ENCODE peak calls at places on chromosomes 1 and 21, in five cellular contexts. One of them, this sample, is unnamed.

GRCh38 chr1:179126338-179127060 is 44.6 kb downstream of the TOR3A start:
- DNase-seq in neuronal stem cell: no peak
- DNase-seq in IMR-90: no peak
- DNase-seq in H9: no peak
- DNase-seq in H1: no peak
- DNase-seq in this sample: no peak

GRCh38 chr1:92476071-92476607 is 10.6 kb downstream of the GFI1 start:
- DNase-seq in H1: peak
- DNase-seq in neuronal stem cell: no peak
- DNase-seq in IMR-90: no peak
- DNase-seq in H9: peak
- DNase-seq in this sample: no peak

GRCh38 chr1:241343956-241344355 is 13.0 kb downstream of the RGS7 start:
- DNase-seq in H1: no peak
- DNase-seq in neuronal stem cell: no peak
- DNase-seq in H9: no peak
- DNase-seq in IMR-90: no peak
- DNase-seq in this sample: no peak

GRCh38 chr1:71521655-71522264 is 440.9 kb upstream of the ZRANB2 start:
- DNase-seq in H9: no peak
- DNase-seq in neuronal stem cell: peak
- DNase-seq in IMR-90: peak
- DNase-seq in H1: no peak
- DNase-seq in this sample: peak

GRCh38 chr1:167288390-167289062 is 67.8 kb downstream of the POU2F1 start:
- DNase-seq in IMR-90: no peak
- DNase-seq in H1: no peak
- DNase-seq in neuronal stem cell: no peak
- DNase-seq in H9: no peak
- DNase-seq in this sample: no peak

GRCh38 chr1:216902669-216903388 is 179.6 kb upstream of the ESRRG start:
- DNase-seq in IMR-90: peak
- DNase-seq in neuronal stem cell: no peak
- DNase-seq in H9: no peak
- DNase-seq in H1: no peak
- DNase-seq in this sample: peak

GRCh38 chr1:93960641-93961147 is 51.5 kb upstream of the GCLM start:
- DNase-seq in H1: no peak
- DNase-seq in neuronal stem cell: no peak
- DNase-seq in IMR-90: peak
- DNase-seq in H9: no peak
- DNase-seq in this sample: no peak

GRCh38 chr1:240790851-240791250 is 178.9 kb upstream of the GREM2 start:
- DNase-seq in H9: no peak
- DNase-seq in neuronal stem cell: no peak
- DNase-seq in H1: no peak
- DNase-seq in IMR-90: peak
- DNase-seq in this sample: no peak

GRCh38 chr21:15749045-15749867 is 19.5 kb downstream of the USP25 start:
- DNase-seq in IMR-90: peak
- DNase-seq in H9: no peak
- DNase-seq in neuronal stem cell: no peak
- DNase-seq in H1: no peak
- DNase-seq in this sample: peak

GRCh38 chr1:67204298-67204697 is 38.0 kb downstream of the IL23R start:
- DNase-seq in neuronal stem cell: no peak
- DNase-seq in IMR-90: no peak
- DNase-seq in H1: no peak
- DNase-seq in H9: no peak
- DNase-seq in this sample: no peak

GRCh38 chr1:68624233-68624632 is 127.4 kb upstream of the DEPDC1 start:
- DNase-seq in H1: no peak
- DNase-seq in IMR-90: peak
- DNase-seq in neuronal stem cell: no peak
- DNase-seq in H9: no peak
- DNase-seq in this sample: no peak

GRCh38 chr1:147225193-147225730 is at the start of gene FMO5:
- DNase-seq in H9: peak
- DNase-seq in neuronal stem cell: no peak
- DNase-seq in IMR-90: peak
- DNase-seq in H1: peak
- DNase-seq in this sample: peak

GRCh38 chr1:20588634-20589225 is at the start of gene CDA:
- DNase-seq in neuronal stem cell: no peak
- DNase-seq in H9: peak
- DNase-seq in H1: no peak
- DNase-seq in IMR-90: no peak
- DNase-seq in this sample: no peak

GRCh38 chr1:206035027-206035426 is 11.3 kb upstream of the CTSE start:
- DNase-seq in H9: no peak
- DNase-seq in H1: peak
- DNase-seq in IMR-90: no peak
- DNase-seq in neuronal stem cell: no peak
- DNase-seq in this sample: no peak

GRCh38 chr1:229167356-229167755 is 103.6 kb upstream of the RAB4A start:
- DNase-seq in H9: no peak
- DNase-seq in H1: no peak
- DNase-seq in neuronal stem cell: no peak
- DNase-seq in IMR-90: no peak
- DNase-seq in this sample: no peak

GRCh38 chr1:4702464-4702863 is 48.1 kb downstream of the AJAP1 start:
- DNase-seq in H9: no peak
- DNase-seq in IMR-90: no peak
- DNase-seq in H1: no peak
- DNase-seq in neuronal stem cell: no peak
- DNase-seq in this sample: no peak

GRCh38 chr1:220342853-220343252 is 70.6 kb upstream of the RAB3GAP2 start:
- DNase-seq in IMR-90: no peak
- DNase-seq in H1: no peak
- DNase-seq in neuronal stem cell: no peak
- DNase-seq in H9: no peak
- DNase-seq in this sample: no peak

GRCh38 chr21:15539376-15539775 is 190.4 kb upstream of the USP25 start:
- DNase-seq in neuronal stem cell: no peak
- DNase-seq in IMR-90: no peak
- DNase-seq in H1: no peak
- DNase-seq in H9: no peak
- DNase-seq in this sample: no peak

GRCh38 chr1:244730153-244730933 is 77.4 kb downstream of the DESI2 start:
- DNase-seq in IMR-90: peak
- DNase-seq in H9: peak
- DNase-seq in H1: peak
- DNase-seq in neuronal stem cell: peak
- DNase-seq in this sample: peak

GRCh38 chr1:25888426-25888987 is 13.0 kb upstream of the PAQR7 start:
- DNase-seq in H9: no peak
- DNase-seq in IMR-90: no peak
- DNase-seq in H1: no peak
- DNase-seq in neuronal stem cell: no peak
- DNase-seq in this sample: no peak

GRCh38 chr1:100582943-100583342 is 45.0 kb downstream of the GPR88 start:
- DNase-seq in H1: no peak
- DNase-seq in IMR-90: no peak
- DNase-seq in neuronal stem cell: no peak
- DNase-seq in H9: no peak
- DNase-seq in this sample: no peak

GRCh38 chr1:147168626-147169058 is 3.6 kb downstream of the PRKAB2 start:
- DNase-seq in H1: no peak
- DNase-seq in IMR-90: peak
- DNase-seq in H9: no peak
- DNase-seq in neuronal stem cell: no peak
- DNase-seq in this sample: peak

GRCh38 chr1:48005254-48006162 is 8.3 kb upstream of the TRABD2B start:
- DNase-seq in neuronal stem cell: no peak
- DNase-seq in H9: no peak
- DNase-seq in IMR-90: no peak
- DNase-seq in H1: no peak
- DNase-seq in this sample: no peak

GRCh38 chr1:163094589-163094988 is 25.4 kb downstream of the RGS4 start:
- DNase-seq in IMR-90: no peak
- DNase-seq in neuronal stem cell: no peak
- DNase-seq in H1: no peak
- DNase-seq in H9: no peak
- DNase-seq in this sample: no peak

GRCh38 chr21:28899744-28900143 is 92.9 kb downstream of the LTN1 start:
- DNase-seq in IMR-90: peak
- DNase-seq in neuronal stem cell: no peak
- DNase-seq in H9: no peak
- DNase-seq in H1: no peak
- DNase-seq in this sample: peak

GRCh38 chr21:28893687-28894086 is 99.0 kb downstream of the LTN1 start:
- DNase-seq in H9: no peak
- DNase-seq in IMR-90: no peak
- DNase-seq in H1: no peak
- DNase-seq in neuronal stem cell: no peak
- DNase-seq in this sample: no peak

GRCh38 chr21:28900481-28900880 is 92.2 kb downstream of the LTN1 start:
- DNase-seq in IMR-90: no peak
- DNase-seq in H9: no peak
- DNase-seq in H1: no peak
- DNase-seq in neuronal stem cell: no peak
- DNase-seq in this sample: no peak

GRCh38 chr21:28903448-28903847 is 89.2 kb downstream of the LTN1 start:
- DNase-seq in H9: no peak
- DNase-seq in neuronal stem cell: no peak
- DNase-seq in H1: no peak
- DNase-seq in IMR-90: no peak
- DNase-seq in this sample: no peak

DNA sequence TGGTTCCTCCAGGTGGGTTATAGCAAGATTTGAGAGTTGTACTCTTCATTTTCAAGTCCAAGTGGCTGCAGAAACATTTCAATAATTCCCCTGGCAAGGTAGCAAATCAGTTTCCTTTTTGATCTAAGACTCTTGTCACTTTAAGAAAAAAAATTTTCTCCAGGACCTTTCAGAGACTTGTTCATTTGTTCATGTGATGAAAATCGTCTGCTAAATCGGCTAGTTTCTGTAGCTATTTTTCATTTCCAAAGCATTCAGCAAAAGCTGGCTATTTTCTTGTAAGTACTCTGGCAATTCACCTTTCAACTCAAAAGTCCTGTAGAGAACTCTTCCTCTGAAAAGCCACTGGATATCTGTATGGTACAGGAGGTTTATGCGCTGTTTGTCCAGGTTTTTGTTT is 93.5 kb downstream of the LTN1 start:
- DNase-seq in IMR-90: no peak
- DNase-seq in H9: no peak
- DNase-seq in H1: no peak
- DNase-seq in neuronal stem cell: no peak
- DNase-seq in this sample: no peak
- H2BK15ac ChIP-seq in IMR-90: no peak
- H2BK15ac ChIP-seq in H9: no peak
- H2BK15ac ChIP-seq in H1: no peak
- H2BK15ac ChIP-seq in neuronal stem cell: no peak
- H2BK15ac ChIP-seq in this sample: no peak

GRCh38 chr1:209741198-209741597 is 14.7 kb upstream of the TRAF3IP3 start:
- DNase-seq in IMR-90: no peak
- DNase-seq in H9: no peak
- DNase-seq in neuronal stem cell: no peak
- DNase-seq in H1: no peak
- DNase-seq in this sample: no peak

GRCh38 chr1:209742409-209743144 is 13.3 kb upstream of the TRAF3IP3 start:
- DNase-seq in IMR-90: peak
- DNase-seq in H9: no peak
- DNase-seq in H1: no peak
- DNase-seq in neuronal stem cell: no peak
- DNase-seq in this sample: peak

GRCh38 chr1:209737118-209737505 is 18.7 kb upstream of the TRAF3IP3 start:
- DNase-seq in H1: no peak
- DNase-seq in H9: no peak
- DNase-seq in neuronal stem cell: no peak
- DNase-seq in IMR-90: no peak
- DNase-seq in this sample: no peak

GRCh38 chr1:209743145-209743482 is 12.7 kb upstream of the TRAF3IP3 start:
- DNase-seq in neuronal stem cell: no peak
- DNase-seq in H1: no peak
- DNase-seq in H9: no peak
- DNase-seq in IMR-90: peak
- DNase-seq in this sample: no peak

DNA sequence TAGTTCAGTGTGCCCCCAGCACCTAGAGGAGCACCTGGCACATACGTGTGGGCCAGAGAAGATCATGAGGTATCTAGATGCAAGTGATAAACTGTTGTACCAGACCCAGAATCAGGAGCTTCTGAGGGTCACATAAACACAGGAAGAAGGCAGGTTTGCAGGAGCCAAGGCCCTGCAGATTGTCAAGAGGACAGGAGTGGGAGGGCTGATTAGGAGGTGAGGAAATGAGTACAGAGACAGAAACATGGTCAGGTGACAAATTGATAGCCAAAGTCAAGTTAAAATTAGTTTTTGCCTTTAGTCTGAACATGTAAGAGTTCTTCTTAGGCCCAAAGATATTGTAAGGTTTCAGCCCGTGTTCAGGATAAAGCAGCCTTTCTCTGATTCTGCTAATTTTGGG is 14.0 kb upstream of the TRAF3IP3 start:
- DNase-seq in H9: no peak
- DNase-seq in H1: no peak
- DNase-seq in IMR-90: no peak
- DNase-seq in neuronal stem cell: no peak
- DNase-seq in this sample: no peak
- H2AFZ ChIP-seq in H9: no peak
- H2AFZ ChIP-seq in H1: no peak
- H2AFZ ChIP-seq in IMR-90: no peak
- H2AFZ ChIP-seq in neuronal stem cell: no peak
- H2AFZ ChIP-seq in this sample: no peak

DNA sequence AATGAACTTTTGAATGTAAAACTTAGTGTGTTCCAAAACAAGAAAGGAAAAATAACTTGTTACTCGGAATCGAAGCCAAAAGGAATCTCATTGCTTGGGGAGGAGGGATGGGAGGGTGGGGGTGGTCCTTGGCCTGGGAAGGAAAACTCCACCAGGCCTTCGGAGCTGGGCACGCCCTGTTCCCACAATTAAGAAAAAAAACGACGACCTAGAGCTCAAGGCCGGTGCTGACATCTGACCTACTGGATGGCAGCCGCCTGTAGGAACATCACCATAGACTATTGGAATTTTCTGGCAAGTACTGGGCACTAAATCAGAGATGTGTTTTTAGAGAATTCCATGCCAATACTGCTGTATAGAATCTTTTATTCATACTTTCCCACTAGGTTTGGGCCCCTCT is 760 bp downstream of the NADK start:
- DNase-seq in IMR-90: no peak
- DNase-seq in H9: no peak
- DNase-seq in neuronal stem cell: no peak
- DNase-seq in H1: no peak
- DNase-seq in this sample: peak
- H3K23ac ChIP-seq in IMR-90: peak
- H3K23ac ChIP-seq in H9: no peak
- H3K23ac ChIP-seq in neuronal stem cell: no peak
- H3K23ac ChIP-seq in H1: no peak
- H3K23ac ChIP-seq in this sample: no peak

GRCh38 chr1:169081503-169082123 is 24.9 kb upstream of the ATP1B1 start:
- DNase-seq in H9: no peak
- DNase-seq in neuronal stem cell: no peak
- DNase-seq in H1: no peak
- DNase-seq in IMR-90: no peak
- DNase-seq in this sample: no peak
- H2BK15ac ChIP-seq in H9: no peak
- H2BK15ac ChIP-seq in neuronal stem cell: no peak
- H2BK15ac ChIP-seq in H1: no peak
- H2BK15ac ChIP-seq in IMR-90: no peak
- H2BK15ac ChIP-seq in this sample: no peak

GRCh38 chr1:197912739-197913494 is 4.3 kb upstream of the LHX9 start:
- DNase-seq in H1: peak
- DNase-seq in IMR-90: no peak
- DNase-seq in H9: no peak
- DNase-seq in neuronal stem cell: peak
- DNase-seq in this sample: no peak
- H2AFZ ChIP-seq in H1: no peak
- H2AFZ ChIP-seq in IMR-90: no peak
- H2AFZ ChIP-seq in H9: no peak
- H2AFZ ChIP-seq in neuronal stem cell: peak
- H2AFZ ChIP-seq in this sample: no peak

This sample was measured in mesenchymal stem cell.